ENCODE peak calls at places on chromosomes 11 and 22, in eight cellular contexts. One of them, this sample, is unnamed.

GRCh38 chr11:45079943-45080719 is 66.3 kb upstream of the PRDM11 start:
- DNase-seq in fibroblast of lung: no peak
- DNase-seq in IMR-90: no peak
- DNase-seq in left ventricle myocardium inferior: no peak
- DNase-seq in neuronal stem cell: no peak
- DNase-seq in esophagus squamous epithelium: no peak
- DNase-seq in brain microvascular endothelial cell: no peak
- DNase-seq in Caco-2: no peak
- DNase-seq in this sample: no peak

GRCh38 chr11:27963370-27963769 is 144.6 kb downstream of the KIF18A start:
- DNase-seq in fibroblast of lung: no peak
- DNase-seq in IMR-90: no peak
- DNase-seq in left ventricle myocardium inferior: no peak
- DNase-seq in neuronal stem cell: no peak
- DNase-seq in esophagus squamous epithelium: no peak
- DNase-seq in brain microvascular endothelial cell: no peak
- DNase-seq in Caco-2: no peak
- DNase-seq in this sample: no peak

GRCh38 chr11:45766469-45766868 is 38.5 kb upstream of the SLC35C1 start:
- DNase-seq in fibroblast of lung: no peak
- DNase-seq in IMR-90: no peak
- DNase-seq in left ventricle myocardium inferior: no peak
- DNase-seq in neuronal stem cell: no peak
- DNase-seq in esophagus squamous epithelium: no peak
- DNase-seq in brain microvascular endothelial cell: no peak
- DNase-seq in Caco-2: no peak
- DNase-seq in this sample: no peak

GRCh38 chr11:75714211-75714610 is 3.4 kb upstream of the MOGAT2 start:
- DNase-seq in fibroblast of lung: no peak
- DNase-seq in IMR-90: no peak
- DNase-seq in left ventricle myocardium inferior: no peak
- DNase-seq in neuronal stem cell: no peak
- DNase-seq in esophagus squamous epithelium: no peak
- DNase-seq in brain microvascular endothelial cell: no peak
- DNase-seq in Caco-2: no peak
- DNase-seq in this sample: no peak

GRCh38 chr11:62400281-62400680 is 18.6 kb upstream of the SCGB1A1 start:
- DNase-seq in fibroblast of lung: no peak
- DNase-seq in IMR-90: no peak
- DNase-seq in left ventricle myocardium inferior: no peak
- DNase-seq in neuronal stem cell: no peak
- DNase-seq in esophagus squamous epithelium: no peak
- DNase-seq in brain microvascular endothelial cell: no peak
- DNase-seq in Caco-2: no peak
- DNase-seq in this sample: no peak

GRCh38 chr11:12206529-12206928 is 96.1 kb downstream of the MICAL2 start:
- DNase-seq in fibroblast of lung: no peak
- DNase-seq in IMR-90: peak; percentile 42
- DNase-seq in left ventricle myocardium inferior: no peak
- DNase-seq in neuronal stem cell: no peak
- DNase-seq in esophagus squamous epithelium: no peak
- DNase-seq in brain microvascular endothelial cell: no peak
- DNase-seq in Caco-2: no peak
- DNase-seq in this sample: no peak

GRCh38 chr11:12508151-12508740 is 130.9 kb downstream of the PARVA start:
- DNase-seq in fibroblast of lung: peak; percentile 78
- DNase-seq in IMR-90: peak; percentile 75
- DNase-seq in left ventricle myocardium inferior: peak; percentile 38
- DNase-seq in neuronal stem cell: no peak
- DNase-seq in esophagus squamous epithelium: no peak
- DNase-seq in brain microvascular endothelial cell: peak; percentile 35
- DNase-seq in Caco-2: no peak
- DNase-seq in this sample: peak; percentile 9

GRCh38 chr11:95338430-95338991 is 107.5 kb upstream of the SESN3 start:
- DNase-seq in fibroblast of lung: peak; percentile 91
- DNase-seq in IMR-90: peak; percentile 10
- DNase-seq in left ventricle myocardium inferior: peak; percentile 28
- DNase-seq in neuronal stem cell: no peak
- DNase-seq in esophagus squamous epithelium: no peak
- DNase-seq in brain microvascular endothelial cell: no peak
- DNase-seq in Caco-2: no peak
- DNase-seq in this sample: no peak

GRCh38 chr11:65434057-65434666 is 11.6 kb downstream of the NEAT1 start:
- DNase-seq in fibroblast of lung: peak; percentile 46
- DNase-seq in IMR-90: peak; percentile 34
- DNase-seq in left ventricle myocardium inferior: no peak
- DNase-seq in neuronal stem cell: no peak
- DNase-seq in esophagus squamous epithelium: no peak
- DNase-seq in brain microvascular endothelial cell: no peak
- DNase-seq in Caco-2: peak; percentile 18
- DNase-seq in this sample: no peak

GRCh38 chr11:13487661-13488030 is 8.2 kb downstream of the PTH start:
- DNase-seq in fibroblast of lung: no peak
- DNase-seq in IMR-90: peak; percentile 3
- DNase-seq in left ventricle myocardium inferior: no peak
- DNase-seq in neuronal stem cell: peak; percentile 3
- DNase-seq in esophagus squamous epithelium: no peak
- DNase-seq in brain microvascular endothelial cell: peak; percentile 11
- DNase-seq in Caco-2: peak; percentile 59
- DNase-seq in this sample: no peak

GRCh38 chr11:112852141-112852853 is 108.9 kb upstream of the NCAM1 start:
- DNase-seq in fibroblast of lung: peak; percentile 7
- DNase-seq in IMR-90: no peak
- DNase-seq in left ventricle myocardium inferior: no peak
- DNase-seq in neuronal stem cell: no peak
- DNase-seq in esophagus squamous epithelium: no peak
- DNase-seq in brain microvascular endothelial cell: no peak
- DNase-seq in Caco-2: no peak
- DNase-seq in this sample: peak; percentile 35

GRCh38 chr22:36577019-36577418 is 48.1 kb upstream of the EIF3D start:
- DNase-seq in fibroblast of lung: peak; percentile 22
- DNase-seq in IMR-90: peak; percentile 91
- DNase-seq in left ventricle myocardium inferior: no peak
- DNase-seq in neuronal stem cell: no peak
- DNase-seq in esophagus squamous epithelium: no peak
- DNase-seq in brain microvascular endothelial cell: peak; percentile 89
- DNase-seq in Caco-2: no peak
- DNase-seq in this sample: peak; percentile 74

GRCh38 chr11:72411623-72412532 is 22.5 kb downstream of the CLPB start:
- DNase-seq in fibroblast of lung: no peak
- DNase-seq in IMR-90: no peak
- DNase-seq in left ventricle myocardium inferior: no peak
- DNase-seq in neuronal stem cell: no peak
- DNase-seq in esophagus squamous epithelium: no peak
- DNase-seq in brain microvascular endothelial cell: no peak
- DNase-seq in Caco-2: no peak
- DNase-seq in this sample: no peak

DNA sequence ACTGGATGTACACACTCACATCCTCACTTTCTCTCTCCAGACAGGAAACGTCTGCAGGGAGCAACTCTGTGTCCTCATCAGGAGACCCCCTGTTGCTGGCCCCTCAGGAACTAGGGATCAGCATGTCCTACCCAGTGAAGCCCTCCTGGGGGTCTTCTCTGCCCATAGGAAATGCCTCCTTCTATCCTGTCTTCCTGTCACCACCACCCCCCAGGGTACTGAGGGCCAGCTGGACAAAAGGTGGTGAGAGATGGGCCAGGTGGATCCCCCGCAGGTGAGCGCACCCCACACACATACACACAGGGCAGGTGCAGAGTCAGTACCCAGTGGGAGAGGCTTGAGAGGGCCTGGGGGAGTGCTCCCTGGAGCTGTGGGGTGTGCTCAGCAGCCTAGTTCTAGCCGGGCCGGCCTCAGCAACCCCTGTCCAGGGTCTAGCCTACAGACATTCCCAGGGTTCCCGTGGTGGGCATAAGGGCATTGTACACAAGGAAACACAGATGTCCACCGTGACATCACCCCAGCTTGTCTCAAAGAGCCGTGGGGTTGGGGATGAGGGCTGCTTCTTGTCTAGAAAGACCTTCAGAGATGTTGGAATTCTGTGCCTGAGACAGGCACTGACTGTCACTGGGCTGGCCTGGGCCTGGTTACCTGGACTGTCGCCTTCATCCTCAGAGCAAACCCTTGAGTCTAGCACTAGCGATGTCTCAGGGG is 9.2 kb downstream of the GP1BB start:
- DNase-seq in fibroblast of lung: no peak
- DNase-seq in IMR-90: no peak
- DNase-seq in left ventricle myocardium inferior: no peak
- DNase-seq in neuronal stem cell: no peak
- DNase-seq in esophagus squamous epithelium: no peak
- DNase-seq in brain microvascular endothelial cell: no peak
- DNase-seq in Caco-2: no peak
- DNase-seq in this sample: no peak
- H3K36me3 ChIP-seq in fibroblast of lung: no peaks in the 10 kb centered on the region
- H3K36me3 ChIP-seq in IMR-90: no peaks in the 10 kb centered on the region
- H3K36me3 ChIP-seq in left ventricle myocardium inferior: no peaks in the 10 kb centered on the region
- H3K36me3 ChIP-seq in neuronal stem cell: no peaks in the 10 kb centered on the region
- H3K36me3 ChIP-seq in esophagus squamous epithelium: no peaks in the 10 kb centered on the region
- H3K36me3 ChIP-seq in brain microvascular endothelial cell: no peaks in the 10 kb centered on the region
- H3K36me3 ChIP-seq in Caco-2: no peaks in the 10 kb centered on the region
- H3K36me3 ChIP-seq in this sample: no peaks in the 10 kb centered on the region

GRCh38 chr11:70066628-70067027 is 11.5 kb upstream of the ANO1 start:
- DNase-seq in fibroblast of lung: no peak
- DNase-seq in IMR-90: no peak
- DNase-seq in left ventricle myocardium inferior: no peak
- DNase-seq in neuronal stem cell: no peak
- DNase-seq in esophagus squamous epithelium: no peak
- DNase-seq in brain microvascular endothelial cell: no peak
- DNase-seq in Caco-2: peak; percentile 34
- DNase-seq in this sample: no peak

GRCh38 chr11:70068345-70068744 is 9.8 kb upstream of the ANO1 start:
- DNase-seq in fibroblast of lung: no peak
- DNase-seq in IMR-90: no peak
- DNase-seq in left ventricle myocardium inferior: no peak
- DNase-seq in neuronal stem cell: no peak
- DNase-seq in esophagus squamous epithelium: no peak
- DNase-seq in brain microvascular endothelial cell: no peak
- DNase-seq in Caco-2: no peak
- DNase-seq in this sample: no peak

GRCh38 chr11:70068950-70069349 is 9.2 kb upstream of the ANO1 start:
- DNase-seq in fibroblast of lung: no peak
- DNase-seq in IMR-90: no peak
- DNase-seq in left ventricle myocardium inferior: no peak
- DNase-seq in neuronal stem cell: no peak
- DNase-seq in esophagus squamous epithelium: no peak
- DNase-seq in brain microvascular endothelial cell: no peak
- DNase-seq in Caco-2: no peak
- DNase-seq in this sample: no peak

GRCh38 chr11:70067036-70067435 is 11.1 kb upstream of the ANO1 start:
- DNase-seq in fibroblast of lung: no peak
- DNase-seq in IMR-90: no peak
- DNase-seq in left ventricle myocardium inferior: no peak
- DNase-seq in neuronal stem cell: no peak
- DNase-seq in esophagus squamous epithelium: no peak
- DNase-seq in brain microvascular endothelial cell: no peak
- DNase-seq in Caco-2: peak; percentile 31
- DNase-seq in this sample: no peak

DNA sequence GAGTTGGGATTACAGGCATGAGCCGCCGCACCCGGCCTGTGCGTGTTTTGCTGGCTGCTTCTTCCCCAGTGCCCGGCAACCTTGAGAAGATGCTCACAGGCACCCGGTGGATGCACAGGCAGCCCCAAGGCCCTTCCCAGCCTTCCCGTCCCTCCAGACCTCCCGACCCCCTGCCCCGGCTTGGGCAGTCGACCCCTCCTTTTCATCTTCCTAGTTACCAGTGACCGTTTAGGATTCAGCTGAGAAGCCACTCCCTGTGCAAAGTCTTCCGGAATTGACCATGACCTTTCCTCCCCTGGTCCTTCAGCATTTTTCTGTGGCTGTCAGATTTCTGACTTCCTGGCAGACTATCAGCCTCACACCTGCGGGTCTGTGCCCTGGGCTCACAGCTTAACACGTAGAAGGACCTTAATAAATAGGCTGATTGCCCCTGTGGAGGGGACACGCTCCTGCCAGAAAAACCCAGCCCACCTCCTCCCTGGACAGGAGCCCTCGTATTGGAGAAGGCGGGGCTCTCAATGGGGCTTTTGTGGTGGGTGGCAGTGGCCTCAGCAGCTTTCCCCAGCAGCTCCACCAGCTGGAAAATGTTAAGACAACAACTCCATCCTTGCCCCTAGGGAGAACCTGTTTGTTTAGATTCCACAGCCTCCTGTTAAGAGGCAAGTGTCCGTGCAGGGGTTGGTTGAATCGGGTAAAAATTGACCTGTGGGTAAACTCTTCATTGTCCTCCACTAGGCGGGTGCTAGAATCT is 10.4 kb upstream of the ANO1 start:
- DNase-seq in fibroblast of lung: no peak
- DNase-seq in IMR-90: no peak
- DNase-seq in left ventricle myocardium inferior: no peak
- DNase-seq in neuronal stem cell: peak; percentile 41
- DNase-seq in esophagus squamous epithelium: no peak
- DNase-seq in brain microvascular endothelial cell: no peak
- DNase-seq in Caco-2: peak; percentile 86
- DNase-seq in this sample: no peak
- H3K27me3 ChIP-seq in fibroblast of lung: peaks cover 10% of the 10 kb centered on the region
- H3K27me3 ChIP-seq in IMR-90: peaks cover 2% of the 10 kb centered on the region
- H3K27me3 ChIP-seq in left ventricle myocardium inferior: peaks cover 93% of the 10 kb centered on the region
- H3K27me3 ChIP-seq in neuronal stem cell: peaks cover under 1% of the 10 kb centered on the region
- H3K27me3 ChIP-seq in esophagus squamous epithelium: no peaks in the 10 kb centered on the region
- H3K27me3 ChIP-seq in brain microvascular endothelial cell: peaks cover 9% of the 10 kb centered on the region
- H3K27me3 ChIP-seq in Caco-2: no peaks in the 10 kb centered on the region
- H3K27me3 ChIP-seq in this sample: no peaks in the 10 kb centered on the region

DNA sequence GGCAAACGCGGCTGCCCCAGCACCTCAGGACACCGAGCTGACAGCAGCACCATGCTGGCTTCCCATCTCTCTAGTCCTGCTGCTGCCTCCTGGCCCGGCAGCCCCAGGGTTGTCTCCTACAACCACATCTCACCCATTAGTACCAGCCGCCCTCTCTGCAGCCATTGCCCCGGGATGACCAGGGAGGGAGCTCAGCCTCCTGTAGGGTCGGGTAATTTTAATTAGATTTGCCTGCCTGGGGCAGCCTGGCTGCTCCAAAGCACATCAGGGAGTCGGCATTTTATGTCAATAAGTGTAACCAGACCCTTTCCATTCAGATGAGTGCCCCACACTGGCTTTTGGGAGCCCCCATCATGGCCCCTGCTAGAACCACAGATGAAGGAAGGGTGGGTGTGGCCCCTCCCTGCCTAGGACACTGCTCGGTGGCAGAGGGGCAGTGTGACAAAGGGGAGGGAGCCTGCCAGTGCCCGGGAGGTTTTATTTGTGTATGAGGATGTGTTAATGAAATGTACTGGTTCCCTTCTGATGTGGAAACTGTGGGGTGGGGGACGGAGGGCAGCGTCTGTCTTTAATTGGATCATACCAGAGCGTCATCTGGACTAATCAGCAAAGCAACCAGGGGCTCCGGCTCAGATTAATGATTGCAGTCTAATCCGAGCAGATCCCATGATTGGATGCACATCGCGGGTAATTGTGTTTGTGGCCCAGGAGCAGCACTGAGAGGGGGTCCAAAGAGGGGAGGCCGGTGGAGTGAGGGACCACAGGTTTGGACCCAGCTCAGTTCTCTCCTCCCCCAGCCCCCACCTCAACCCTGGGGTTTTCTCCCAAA is 125.3 kb downstream of the FEZ1 start:
- DNase-seq in fibroblast of lung: no peak
- DNase-seq in IMR-90: no peak
- DNase-seq in left ventricle myocardium inferior: no peak
- DNase-seq in neuronal stem cell: no peak
- DNase-seq in esophagus squamous epithelium: no peak
- DNase-seq in brain microvascular endothelial cell: no peak
- DNase-seq in Caco-2: no peak
- DNase-seq in this sample: no peak
- H3K4me3 ChIP-seq in fibroblast of lung: no peak overlapping the region
- H3K4me3 ChIP-seq in IMR-90: no peak overlapping the region
- H3K4me3 ChIP-seq in left ventricle myocardium inferior: no peak overlapping the region
- H3K4me3 ChIP-seq in neuronal stem cell: no peak overlapping the region
- H3K4me3 ChIP-seq in esophagus squamous epithelium: no peak overlapping the region
- H3K4me3 ChIP-seq in brain microvascular endothelial cell: no peak overlapping the region
- H3K4me3 ChIP-seq in Caco-2: no peak overlapping the region
- H3K4me3 ChIP-seq in this sample: no peak overlapping the region

GRCh38 chr11:69086152-69086551 is 37.4 kb downstream of the TPCN2 start:
- DNase-seq in fibroblast of lung: peak; percentile 31
- DNase-seq in IMR-90: no peak
- DNase-seq in left ventricle myocardium inferior: no peak
- DNase-seq in neuronal stem cell: no peak
- DNase-seq in esophagus squamous epithelium: no peak
- DNase-seq in brain microvascular endothelial cell: no peak
- DNase-seq in Caco-2: no peak
- DNase-seq in this sample: no peak
- H3K36me3 ChIP-seq in fibroblast of lung: peaks cover 14% of the 10 kb centered on the region
- H3K36me3 ChIP-seq in IMR-90: peaks cover 28% of the 10 kb centered on the region
- H3K36me3 ChIP-seq in left ventricle myocardium inferior: peaks cover 52% of the 10 kb centered on the region
- H3K36me3 ChIP-seq in neuronal stem cell: peaks cover 24% of the 10 kb centered on the region
- H3K36me3 ChIP-seq in esophagus squamous epithelium: peaks cover 3% of the 10 kb centered on the region
- H3K36me3 ChIP-seq in brain microvascular endothelial cell: peaks cover 5% of the 10 kb centered on the region
- H3K36me3 ChIP-seq in Caco-2: peaks cover 15% of the 10 kb centered on the region
- H3K36me3 ChIP-seq in this sample: peaks cover 2% of the 10 kb centered on the region

This sample was measured in MG63.